ENCODE peak calls at places on chromosomes 12 and 14, in five cellular contexts. M is heart left ventricle, H is cardiac fibroblast, A is H7, Q is heart right ventricle. P is an unnamed sample.
A peak's percentile ranks its signal among the peaks of the same experiment; 100 is the strongest.

GRCh38 chr12:124390442-124391116 is 95.7 kb downstream of the RFLNA start:
- DNase-seq in M (peak; percentile 65), H (peak; percentile 86), A (no peak), Q (no peak), P (no peak)

GRCh38 chr14:100290607-100291304 is 15.5 kb downstream of the SLC25A29 start:
- DNase-seq in M (no peak), H (no peak), A (no peak), Q (no peak), P (no peak)

GRCh38 chr14:96762650-96763049 is 34.5 kb upstream of the VRK1 start:
- DNase-seq in M (no peak), H (peak; percentile 77), A (peak; percentile 80), Q (no peak), P (peak; percentile 58)

GRCh38 chr12:95796982-95797289 is 6.4 kb upstream of the NTN4 start:
- DNase-seq in M (no peak), H (peak; percentile 38), A (no peak), Q (no peak), P (no peak)

GRCh38 chr12:109517619-109518018 is 40.2 kb downstream of the UBE3B start:
- DNase-seq in M (no peak), H (no peak), A (no peak), Q (no peak), P (no peak)

GRCh38 chr12:21300632-21301031 is 34.1 kb downstream of the SLCO1A2 start:
- DNase-seq in M (no peak), H (peak; percentile 5), A (no peak), Q (no peak), P (no peak)

GRCh38 chr14:60331201-60332045 is 82.4 kb downstream of the PPM1A start:
- DNase-seq in M (peak; percentile 40), H (peak; percentile 62), A (peak; percentile 74), Q (peak; percentile 49), P (peak; percentile 73)

GRCh38 chr14:74243051-74243450 is 3.8 kb downstream of the VSX2 start:
- DNase-seq in M (no peak), H (no peak), A (no peak), Q (no peak), P (no peak)

GRCh38 chr12:28191018-28191595 is 851 bp downstream of the CCDC91 start:
- DNase-seq in M (peak; percentile 31), H (peak; percentile 78), A (no peak), Q (peak; percentile 9), P (no peak)

GRCh38 chr12:98162906-98163678 is 352.3 kb upstream of the TMPO start:
- DNase-seq in M (no peak), H (no peak), A (no peak), Q (no peak), P (peak; percentile 74)

GRCh38 chr12:19945559-19946485 is 422.5 kb upstream of the PDE3A start:
- DNase-seq in M (no peak), H (peak; percentile 80), A (no peak), Q (no peak), P (no peak)

GRCh38 chr12:45034861-45035265 is 16.0 kb downstream of the DBX2 start:
- DNase-seq in M (no peak), H (no peak), A (no peak), Q (no peak), P (no peak)

GRCh38 chr12:107807471-107808150 is 33.1 kb downstream of the ASCL4 start:
- DNase-seq in M (no peak), H (no peak), A (no peak), Q (no peak), P (no peak)

GRCh38 chr12:101407054-101407437 is 526 bp downstream of the ARL1 start:
- DNase-seq in M (no peak), H (no peak), A (no peak), Q (no peak), P (no peak)

GRCh38 chr14:93317836-93318807 is 14.7 kb downstream of the BTBD7 start:
- DNase-seq in M (no peak), H (peak; percentile 84), A (no peak), Q (no peak), P (no peak)

GRCh38 chr12:130838284-130838950 is 633 bp downstream of the STX2 start:
- DNase-seq in M (peak; percentile 44), H (peak; percentile 40), A (no peak), Q (no peak), P (peak; percentile 26)

GRCh38 chr12:57726884-57727757 is 11.4 kb downstream of the AGAP2 start:
- DNase-seq in M (peak; percentile 61), H (no peak), A (peak; percentile 71), Q (peak; percentile 65), P (no peak)

GRCh38 chr12:57725851-57726150 is 12.7 kb downstream of the AGAP2 start:
- DNase-seq in M (no peak), H (no peak), A (peak; percentile 65), Q (no peak), P (no peak)

GRCh38 chr12:57727758-57728395 is 10.7 kb downstream of the AGAP2 start:
- DNase-seq in M (peak; percentile 21), H (no peak), A (peak; percentile 88), Q (no peak), P (no peak)

GRCh38 chr12:57724936-57725740 is 13.4 kb downstream of the AGAP2 start:
- DNase-seq in M (peak; percentile 16), H (no peak), A (no peak), Q (no peak), P (no peak)

DNA sequence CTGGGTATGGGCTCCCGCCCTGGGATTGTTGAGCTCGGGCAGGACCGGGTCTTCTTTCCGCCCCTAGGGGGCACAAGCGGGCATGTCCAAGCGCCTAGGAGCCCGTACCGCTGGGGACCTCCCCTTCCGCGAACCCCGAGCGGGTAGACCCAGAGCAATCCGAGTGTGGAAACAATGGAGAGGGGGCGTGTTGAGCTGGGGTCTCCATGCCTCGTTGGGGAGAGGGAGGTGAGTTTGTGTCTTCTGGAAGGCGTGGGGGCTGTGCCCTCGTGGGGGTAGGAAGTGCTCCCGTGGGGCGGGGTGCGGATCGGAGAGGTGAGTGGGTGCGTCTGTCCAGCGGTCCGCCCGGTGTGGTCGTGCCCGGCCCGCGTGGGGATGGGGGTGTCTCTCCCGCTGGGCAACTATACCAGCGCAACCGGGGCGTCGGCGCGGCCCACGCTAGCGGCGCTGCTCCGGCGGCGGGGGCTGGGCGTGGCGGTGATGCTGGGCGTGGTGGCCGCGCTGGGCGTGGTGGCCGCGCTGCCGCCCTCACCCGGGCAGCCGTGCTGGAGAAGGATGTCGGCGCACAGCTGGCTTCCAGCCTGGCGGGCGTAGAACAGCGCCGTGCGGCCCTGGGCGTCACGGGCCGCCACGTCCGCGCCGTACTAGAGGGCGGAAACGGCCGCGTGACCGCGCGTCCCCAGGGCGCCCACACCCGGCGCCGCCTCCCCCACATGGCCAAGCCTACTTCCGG is 12.2 kb downstream of the AGAP2 start:
- DNase-seq in M (peak; percentile 75), H (peak; percentile 83), A (peak; percentile 97), Q (peak; percentile 80), P (peak; percentile 91)
- H3K4me3 ChIP-seq in M (peak overlapping the region; percentile 64), H (peak overlapping the region; percentile 87), A (peak overlapping the region; percentile 59), Q (peak overlapping the region; percentile 56), P (peak overlapping the region; percentile 55)

GRCh38 chr14:36664322-36665193 is 2.9 kb downstream of the PAX9 start:
- DNase-seq in M (no peak), H (no peak), A (peak; percentile 22), Q (no peak), P (no peak)
- H3K4me3 ChIP-seq in M (no peak overlapping the region), H (no peak overlapping the region), A (no peak overlapping the region), Q (no peak overlapping the region), P (no peak overlapping the region)

GRCh38 chr14:91415794-91416743 is 1.6 kb downstream of the CCDC88C start:
- DNase-seq in M (no peak), H (no peak), A (no peak), Q (no peak), P (no peak)
- H3K4me3 ChIP-seq in M (peak overlapping the region; percentile 62), H (no peak overlapping the region), A (peak overlapping the region; percentile 83), Q (peak overlapping the region; percentile 69), P (peak overlapping the region; percentile 83)

GRCh38 chr14:77097689-77098469 is at the start of gene CIPC:
- DNase-seq in M (peak; percentile 100), H (peak; percentile 99), A (peak; percentile 95), Q (peak; percentile 100), P (peak; percentile 99)
- H3K4me3 ChIP-seq in M (peak within 1 kb of the TSS; percentile 78), H (peak within 1 kb of the TSS; percentile 99), A (peak within 1 kb of the TSS; percentile 89), Q (peak within 1 kb of the TSS; percentile 86), P (peak within 1 kb of the TSS; percentile 91)

GRCh38 chr12:54549774-54550451 is 512 bp downstream of the PDE1B start:
- DNase-seq in M (no peak), H (no peak), A (no peak), Q (no peak), P (no peak)
- H3K4me3 ChIP-seq in M (peak overlapping the region; percentile 39), H (peak overlapping the region; percentile 0), A (peak overlapping the region; percentile 62), Q (peak overlapping the region; percentile 37), P (no peak overlapping the region)